ENCODE peak calls at places on chromosome 10, in seven cellular contexts. One of them, this sample, is unnamed.

GRCh38 chr10:130230036-130230435 is 93.8 kb downstream of the GLRX3 start:
- DNase-seq in left lung: no peak
- DNase-seq in transverse colon: no peak
- DNase-seq in fibroblast of lung: no peak
- DNase-seq in DND-41: no peak
- DNase-seq in prostate gland: no peak
- DNase-seq in heart left ventricle: no peak
- DNase-seq in this sample: no peak

GRCh38 chr10:47027812-47028260 is 116.6 kb downstream of the PTPN20 start:
- DNase-seq in left lung: peak
- DNase-seq in transverse colon: no peak
- DNase-seq in fibroblast of lung: no peak
- DNase-seq in DND-41: no peak
- DNase-seq in prostate gland: no peak
- DNase-seq in heart left ventricle: no peak
- DNase-seq in this sample: peak

GRCh38 chr10:11116817-11117216 is 99.1 kb downstream of the CELF2 start:
- DNase-seq in left lung: no peak
- DNase-seq in transverse colon: no peak
- DNase-seq in fibroblast of lung: no peak
- DNase-seq in DND-41: no peak
- DNase-seq in prostate gland: no peak
- DNase-seq in heart left ventricle: no peak
- DNase-seq in this sample: no peak

GRCh38 chr10:69065406-69066361 is 22.2 kb upstream of the SRGN start:
- DNase-seq in left lung: no peak
- DNase-seq in transverse colon: no peak
- DNase-seq in fibroblast of lung: peak
- DNase-seq in DND-41: peak
- DNase-seq in prostate gland: no peak
- DNase-seq in heart left ventricle: peak
- DNase-seq in this sample: no peak

GRCh38 chr10:44960482-44961230 is 1.1 kb downstream of the RASSF4 start:
- DNase-seq in left lung: no peak
- DNase-seq in transverse colon: no peak
- DNase-seq in fibroblast of lung: no peak
- DNase-seq in DND-41: no peak
- DNase-seq in prostate gland: no peak
- DNase-seq in heart left ventricle: no peak
- DNase-seq in this sample: peak

GRCh38 chr10:103661198-103661950 is 167.9 kb downstream of the NEURL1 start:
- DNase-seq in left lung: peak
- DNase-seq in transverse colon: peak
- DNase-seq in fibroblast of lung: peak
- DNase-seq in DND-41: peak
- DNase-seq in prostate gland: peak
- DNase-seq in heart left ventricle: peak
- DNase-seq in this sample: peak

GRCh38 chr10:29970576-29970975 is 88.8 kb downstream of the JCAD start:
- DNase-seq in left lung: no peak
- DNase-seq in transverse colon: no peak
- DNase-seq in fibroblast of lung: peak
- DNase-seq in DND-41: no peak
- DNase-seq in prostate gland: no peak
- DNase-seq in heart left ventricle: no peak
- DNase-seq in this sample: no peak

GRCh38 chr10:93152136-93152535 is 78.4 kb downstream of the CYP26A1 start:
- DNase-seq in left lung: no peak
- DNase-seq in transverse colon: no peak
- DNase-seq in fibroblast of lung: peak
- DNase-seq in DND-41: no peak
- DNase-seq in prostate gland: no peak
- DNase-seq in heart left ventricle: no peak
- DNase-seq in this sample: no peak

GRCh38 chr10:86105640-86106039 is 261.0 kb downstream of the GRID1 start:
- DNase-seq in left lung: no peak
- DNase-seq in transverse colon: no peak
- DNase-seq in fibroblast of lung: no peak
- DNase-seq in DND-41: no peak
- DNase-seq in prostate gland: no peak
- DNase-seq in heart left ventricle: no peak
- DNase-seq in this sample: no peak

GRCh38 chr10:117535752-117536358 is 6.7 kb upstream of the EMX2 start:
- DNase-seq in left lung: no peak
- DNase-seq in transverse colon: no peak
- DNase-seq in fibroblast of lung: no peak
- DNase-seq in DND-41: no peak
- DNase-seq in prostate gland: no peak
- DNase-seq in heart left ventricle: no peak
- DNase-seq in this sample: no peak

GRCh38 chr10:64209574-64209973 is 688.4 kb downstream of the REEP3 start:
- DNase-seq in left lung: no peak
- DNase-seq in transverse colon: no peak
- DNase-seq in fibroblast of lung: peak
- DNase-seq in DND-41: no peak
- DNase-seq in prostate gland: no peak
- DNase-seq in heart left ventricle: peak
- DNase-seq in this sample: no peak

GRCh38 chr10:15486404-15486803 is 115.3 kb upstream of the FAM171A1 start:
- DNase-seq in left lung: no peak
- DNase-seq in transverse colon: no peak
- DNase-seq in fibroblast of lung: peak
- DNase-seq in DND-41: no peak
- DNase-seq in prostate gland: no peak
- DNase-seq in heart left ventricle: no peak
- DNase-seq in this sample: no peak

GRCh38 chr10:86706401-86706841 is 38.1 kb downstream of the LDB3 start:
- DNase-seq in left lung: no peak
- DNase-seq in transverse colon: no peak
- DNase-seq in fibroblast of lung: no peak
- DNase-seq in DND-41: no peak
- DNase-seq in prostate gland: no peak
- DNase-seq in heart left ventricle: no peak
- DNase-seq in this sample: no peak

GRCh38 chr10:110407301-110408170 is 90.2 kb upstream of the DUSP5 start:
- DNase-seq in left lung: no peak
- DNase-seq in transverse colon: no peak
- DNase-seq in fibroblast of lung: peak
- DNase-seq in DND-41: no peak
- DNase-seq in prostate gland: no peak
- DNase-seq in heart left ventricle: no peak
- DNase-seq in this sample: no peak

GRCh38 chr10:7407368-7408002 is 3.3 kb downstream of the SFMBT2 start:
- DNase-seq in left lung: peak
- DNase-seq in transverse colon: no peak
- DNase-seq in fibroblast of lung: peak
- DNase-seq in DND-41: no peak
- DNase-seq in prostate gland: no peak
- DNase-seq in heart left ventricle: peak
- DNase-seq in this sample: no peak
- H3K27ac ChIP-seq in left lung: peak
- H3K27ac ChIP-seq in transverse colon: peak
- H3K27ac ChIP-seq in fibroblast of lung: no peak
- H3K27ac ChIP-seq in DND-41: peak
- H3K27ac ChIP-seq in prostate gland: peak
- H3K27ac ChIP-seq in heart left ventricle: peak
- H3K27ac ChIP-seq in this sample: peak

GRCh38 chr10:789831-790701 is 100.6 kb upstream of the DIP2C start:
- DNase-seq in left lung: no peak
- DNase-seq in transverse colon: no peak
- DNase-seq in fibroblast of lung: no peak
- DNase-seq in DND-41: no peak
- DNase-seq in prostate gland: no peak
- DNase-seq in heart left ventricle: no peak
- DNase-seq in this sample: no peak

GRCh38 chr10:787933-788651 is 98.6 kb upstream of the DIP2C start:
- DNase-seq in left lung: no peak
- DNase-seq in transverse colon: no peak
- DNase-seq in fibroblast of lung: peak
- DNase-seq in DND-41: peak
- DNase-seq in prostate gland: peak
- DNase-seq in heart left ventricle: no peak
- DNase-seq in this sample: peak

GRCh38 chr10:790821-791551 is 101.5 kb upstream of the DIP2C start:
- DNase-seq in left lung: peak
- DNase-seq in transverse colon: no peak
- DNase-seq in fibroblast of lung: no peak
- DNase-seq in DND-41: no peak
- DNase-seq in prostate gland: no peak
- DNase-seq in heart left ventricle: no peak
- DNase-seq in this sample: no peak

GRCh38 chr10:786666-787512 is 97.4 kb upstream of the DIP2C start:
- DNase-seq in left lung: no peak
- DNase-seq in transverse colon: no peak
- DNase-seq in fibroblast of lung: no peak
- DNase-seq in DND-41: peak
- DNase-seq in prostate gland: peak
- DNase-seq in heart left ventricle: no peak
- DNase-seq in this sample: no peak

GRCh38 chr10:788796-789748 is 99.6 kb upstream of the DIP2C start:
- DNase-seq in left lung: no peak
- DNase-seq in transverse colon: peak
- DNase-seq in fibroblast of lung: peak
- DNase-seq in DND-41: peak
- DNase-seq in prostate gland: peak
- DNase-seq in heart left ventricle: peak
- DNase-seq in this sample: no peak
- TF ChIP-seq CTCF in left lung: peak
- TF ChIP-seq CTCF in transverse colon: peak
- TF ChIP-seq CTCF in fibroblast of lung: peak
- TF ChIP-seq CTCF in DND-41: peak
- TF ChIP-seq CTCF in prostate gland: peak
- TF ChIP-seq CTCF in heart left ventricle: no peak
- TF ChIP-seq CTCF in this sample: no peak

GRCh38 chr10:114350751-114351150 is 53.6 kb downstream of the AFAP1L2 start:
- DNase-seq in left lung: no peak
- DNase-seq in transverse colon: no peak
- DNase-seq in fibroblast of lung: no peak
- DNase-seq in DND-41: no peak
- DNase-seq in prostate gland: no peak
- DNase-seq in heart left ventricle: no peak
- DNase-seq in this sample: no peak
- H3K27ac ChIP-seq in left lung: no peak
- H3K27ac ChIP-seq in transverse colon: peak
- H3K27ac ChIP-seq in fibroblast of lung: no peak
- H3K27ac ChIP-seq in DND-41: no peak
- H3K27ac ChIP-seq in prostate gland: peak
- H3K27ac ChIP-seq in heart left ventricle: no peak
- H3K27ac ChIP-seq in this sample: no peak

GRCh38 chr10:78290131-78290750 is 256.6 kb downstream of the RPS24 start:
- DNase-seq in left lung: no peak
- DNase-seq in transverse colon: no peak
- DNase-seq in fibroblast of lung: peak
- DNase-seq in DND-41: no peak
- DNase-seq in prostate gland: no peak
- DNase-seq in heart left ventricle: no peak
- DNase-seq in this sample: no peak
- TF ChIP-seq CTCF in left lung: no peak
- TF ChIP-seq CTCF in transverse colon: no peak
- TF ChIP-seq CTCF in fibroblast of lung: peak
- TF ChIP-seq CTCF in DND-41: no peak
- TF ChIP-seq CTCF in prostate gland: no peak
- TF ChIP-seq CTCF in heart left ventricle: no peak
- TF ChIP-seq CTCF in this sample: no peak

This sample was measured in CD8-positive, alpha-beta T cell.